ENCODE peak calls at places on chromosome 16, in eight cellular contexts. I is CD4-positive, alpha-beta T cell; S is IMR-90; M is stomach; O is cardiac muscle cell; Y is dorsolateral prefrontal cortex; J is A549; N is left ventricle myocardium inferior. U is an unnamed sample.

GRCh38 chr16:12729448-12729847 is 74.2 kb downstream of the CPPED1 start:
- DNase-seq in I (no peak), S (peak), M (no peak), O (peak), Y (no peak), J (no peak), N (no peak), U (no peak)

GRCh38 chr16:17206712-17207111 is 264.0 kb downstream of the XYLT1 start:
- DNase-seq in I (no peak), S (no peak), M (no peak), O (no peak), Y (no peak), J (no peak), N (no peak), U (no peak)

GRCh38 chr16:56409195-56409594 is 16.1 kb downstream of the AMFR start:
- DNase-seq in I (no peak), S (peak), M (no peak), O (peak), Y (no peak), J (peak), N (no peak), U (no peak)

GRCh38 chr16:79388396-79388795 is 212.1 kb downstream of the MAF start:
- DNase-seq in I (no peak), S (no peak), M (no peak), O (no peak), Y (no peak), J (no peak), N (no peak), U (no peak)

GRCh38 chr16:89822188-89823086 is 5.8 kb upstream of the SPIRE2 start:
- DNase-seq in I (no peak), S (no peak), M (no peak), O (no peak), Y (no peak), J (no peak), N (no peak), U (no peak)

GRCh38 chr16:78786635-78787034 is 687.2 kb downstream of the WWOX start:
- DNase-seq in I (no peak), S (no peak), M (no peak), O (no peak), Y (no peak), J (no peak), N (no peak), U (no peak)

GRCh38 chr16:85263214-85263613 is 150.9 kb upstream of the CIBAR2 start:
- DNase-seq in I (no peak), S (no peak), M (no peak), O (no peak), Y (no peak), J (no peak), N (no peak), U (no peak)

GRCh38 chr16:15906439-15906838 is 18.0 kb upstream of the CEP20 start:
- DNase-seq in I (no peak), S (no peak), M (no peak), O (no peak), Y (no peak), J (no peak), N (no peak), U (no peak)

GRCh38 chr16:46702030-46702429 is 12.6 kb downstream of the ORC6 start:
- DNase-seq in I (no peak), S (no peak), M (no peak), O (no peak), Y (no peak), J (no peak), N (no peak), U (no peak)

GRCh38 chr16:17718495-17718894 is 247.7 kb upstream of the XYLT1 start:
- DNase-seq in I (no peak), S (no peak), M (no peak), O (no peak), Y (no peak), J (no peak), N (no peak), U (no peak)

GRCh38 chr16:59878479-59878878 is 1144.4 kb upstream of the GOT2 start:
- DNase-seq in I (no peak), S (peak), M (peak), O (peak), Y (no peak), J (peak), N (no peak), U (no peak)

GRCh38 chr16:88387941-88388627 is 5.3 kb downstream of the ZNF469 start:
- DNase-seq in I (no peak), S (peak), M (peak), O (no peak), Y (peak), J (peak), N (peak), U (peak)

GRCh38 chr16:67842509-67843342 is 606 bp downstream of the THAP11 start:
- DNase-seq in I (peak), S (peak), M (peak), O (peak), Y (peak), J (no peak), N (peak), U (no peak)

GRCh38 chr16:15897834-15898254 is 9.4 kb upstream of the CEP20 start:
- DNase-seq in I (no peak), S (peak), M (no peak), O (no peak), Y (no peak), J (no peak), N (no peak), U (no peak)

GRCh38 chr16:79253100-79253631 is 347.4 kb downstream of the MAF start:
- DNase-seq in I (no peak), S (no peak), M (peak), O (no peak), Y (no peak), J (no peak), N (no peak), U (no peak)

GRCh38 chr16:15782573-15783365 is 74.1 kb downstream of the MYH11 start:
- DNase-seq in I (no peak), S (peak), M (no peak), O (no peak), Y (no peak), J (no peak), N (no peak), U (no peak)

GRCh38 chr16:35516551-35516950 is 2057.1 kb downstream of the TP53TG3F start:
- DNase-seq in I (no peak), S (no peak), M (no peak), O (no peak), Y (no peak), J (no peak), N (no peak), U (no peak)

GRCh38 chr16:57824880-57825279 is 22.6 kb upstream of the KIFC3 start:
- DNase-seq in I (no peak), S (no peak), M (no peak), O (no peak), Y (no peak), J (no peak), N (no peak), U (no peak)

GRCh38 chr16:57128787-57129389 is 36.5 kb downstream of the CPNE2 start:
- DNase-seq in I (peak), S (no peak), M (no peak), O (no peak), Y (no peak), J (no peak), N (no peak), U (no peak)

GRCh38 chr16:46691720-46692119 is 2.3 kb downstream of the ORC6 start:
- DNase-seq in I (no peak), S (peak), M (no peak), O (peak), Y (no peak), J (no peak), N (no peak), U (no peak)

GRCh38 chr16:78551487-78552085 is 452.1 kb downstream of the WWOX start:
- DNase-seq in I (no peak), S (no peak), M (no peak), O (no peak), Y (no peak), J (no peak), N (no peak), U (no peak)

GRCh38 chr16:58938856-58939255 is 204.7 kb upstream of the GOT2 start:
- DNase-seq in I (no peak), S (no peak), M (no peak), O (no peak), Y (no peak), J (no peak), N (no peak), U (no peak)

GRCh38 chr16:56944954-56945839 is 13.3 kb downstream of the HERPUD1 start:
- DNase-seq in I (no peak), S (peak), M (no peak), O (no peak), Y (no peak), J (no peak), N (no peak), U (no peak)

GRCh38 chr16:48374255-48374654 is 11.0 kb downstream of the SIAH1 start:
- DNase-seq in I (no peak), S (no peak), M (no peak), O (no peak), Y (no peak), J (no peak), N (no peak), U (no peak)

DNA sequence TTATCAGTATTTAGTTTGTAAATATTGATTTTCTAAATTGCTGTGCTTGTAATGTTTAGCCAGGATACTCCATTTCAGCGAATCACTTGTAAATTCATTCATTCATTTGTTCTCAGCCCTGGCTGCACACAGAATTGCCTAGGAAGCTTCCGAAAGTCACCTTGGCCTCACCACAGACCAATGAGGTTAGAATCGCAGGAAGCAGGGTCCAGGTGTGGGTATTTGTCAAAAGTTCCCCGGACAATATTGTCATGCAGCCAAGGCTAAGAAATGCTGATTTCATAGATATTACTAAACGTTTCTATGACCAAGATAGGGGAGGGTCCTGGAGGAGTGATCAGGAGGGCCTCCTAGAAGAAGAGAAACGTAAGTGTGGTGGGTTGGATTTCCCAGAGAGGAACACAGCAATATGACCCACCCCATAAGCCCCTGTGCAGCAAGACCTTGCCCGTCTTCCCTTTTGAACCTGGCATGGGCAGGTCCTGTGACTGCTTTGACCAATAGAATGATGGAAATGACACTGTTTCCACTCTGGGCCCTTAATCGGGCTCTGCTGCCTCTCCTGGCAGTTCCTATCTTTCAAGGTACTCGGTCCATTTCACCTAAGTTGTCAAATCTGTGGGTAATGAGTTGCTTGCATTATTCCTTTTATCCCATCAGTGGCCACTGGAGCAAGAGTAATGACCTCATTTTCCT is 238.7 kb downstream of the FOXL1 start:
- DNase-seq in I (no peak), S (no peak), M (no peak), O (no peak), Y (no peak), J (no peak), N (no peak), U (no peak)
- H3K27ac ChIP-seq in I (no peak), S (no peak), M (no peak), O (no peak), Y (no peak), J (no peak), N (no peak), U (no peak)

GRCh38 chr16:66516172-66516807 is 33.6 kb downstream of the TK2 start:
- DNase-seq in I (no peak), S (no peak), M (no peak), O (no peak), Y (no peak), J (no peak), N (no peak), U (no peak)
- H3K27ac ChIP-seq in I (peak), S (peak), M (peak), O (no peak), Y (peak), J (peak), N (peak), U (peak)

GRCh38 chr16:8183186-8184099 is 406.9 kb downstream of the TMEM114 start:
- DNase-seq in I (no peak), S (no peak), M (no peak), O (no peak), Y (no peak), J (no peak), N (no peak), U (no peak)
- H3K27ac ChIP-seq in I (no peak), S (no peak), M (no peak), O (no peak), Y (no peak), J (no peak), N (no peak), U (no peak)

DNA sequence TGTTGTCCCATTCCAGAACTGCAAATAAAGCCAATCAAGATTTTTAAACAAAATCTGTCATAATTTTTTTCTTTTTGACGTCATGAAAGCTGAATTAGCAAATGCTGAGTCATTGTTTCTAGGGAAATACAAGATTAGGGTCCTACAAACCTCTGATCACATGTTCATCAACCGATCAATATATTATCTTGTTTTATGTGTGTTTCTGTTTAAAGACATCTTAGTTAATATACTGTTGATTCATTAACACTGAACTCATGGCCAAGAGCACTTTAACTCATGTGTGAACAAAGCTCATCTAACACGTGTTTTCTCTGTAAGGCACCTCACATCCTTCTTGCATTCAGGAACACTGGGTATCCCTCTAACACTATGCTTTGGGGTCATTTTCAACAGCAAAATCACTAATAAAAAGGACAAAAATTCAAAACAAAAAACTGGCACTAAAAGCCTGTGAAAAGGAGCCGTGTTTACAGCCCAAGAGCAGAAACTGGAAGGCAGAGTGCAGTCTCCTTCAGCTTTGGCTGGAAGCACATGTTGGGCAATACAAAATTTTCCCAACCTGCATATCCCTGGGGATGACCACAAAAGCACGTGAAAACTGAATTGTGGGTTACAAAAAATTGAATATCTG is 102.5 kb downstream of the PARN start:
- DNase-seq in I (no peak), S (peak), M (no peak), O (peak), Y (no peak), J (no peak), N (no peak), U (no peak)
- H3K27ac ChIP-seq in I (no peak), S (peak), M (no peak), O (no peak), Y (no peak), J (peak), N (peak), U (no peak)

GRCh38 chr16:11232852-11233726 is 22.9 kb downstream of the SOCS1 start:
- DNase-seq in I (peak), S (no peak), M (peak), O (no peak), Y (no peak), J (no peak), N (no peak), U (no peak)

GRCh38 chr16:11229906-11230305 is 26.1 kb downstream of the SOCS1 start:
- DNase-seq in I (no peak), S (no peak), M (peak), O (no peak), Y (no peak), J (no peak), N (no peak), U (no peak)

GRCh38 chr16:11232302-11232851 is 23.6 kb downstream of the SOCS1 start:
- DNase-seq in I (no peak), S (no peak), M (no peak), O (no peak), Y (no peak), J (no peak), N (no peak), U (no peak)

GRCh38 chr16:11229432-11229831 is 26.6 kb downstream of the SOCS1 start:
- DNase-seq in I (no peak), S (no peak), M (no peak), O (no peak), Y (no peak), J (no peak), N (no peak), U (no peak)

DNA sequence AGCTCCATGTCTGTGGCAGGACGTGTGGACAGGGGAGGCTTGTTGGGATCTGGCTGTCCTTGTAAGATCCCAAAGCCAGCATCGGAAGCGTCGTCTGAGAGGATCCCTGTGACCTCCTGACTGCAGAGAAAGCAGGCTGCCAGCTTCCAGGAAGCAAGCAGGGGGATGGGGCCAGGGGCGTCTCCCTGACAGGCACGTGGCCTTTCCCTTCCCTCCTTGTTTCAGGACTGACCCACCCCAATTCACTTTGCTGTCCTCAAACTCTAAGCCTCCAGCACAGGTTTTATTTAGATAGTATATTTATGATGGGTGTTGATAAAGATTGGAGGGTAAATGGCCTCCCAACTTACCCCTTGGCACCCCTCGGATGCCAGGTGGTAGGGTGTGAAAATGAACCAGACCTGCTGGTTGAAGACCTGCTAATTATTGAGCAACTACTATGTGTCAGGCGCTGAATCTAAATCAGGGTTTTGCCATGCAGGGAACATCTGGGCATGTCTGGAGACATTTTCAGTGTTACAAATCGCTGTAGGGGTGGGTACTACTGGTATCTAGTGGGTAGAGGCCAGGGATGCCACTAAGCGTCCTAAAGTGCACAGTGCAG is 24.5 kb downstream of the SOCS1 start:
- DNase-seq in I (no peak), S (no peak), M (no peak), O (no peak), Y (no peak), J (no peak), N (no peak), U (no peak)
- H3K27ac ChIP-seq in I (no peak), S (no peak), M (peak), O (no peak), Y (no peak), J (no peak), N (no peak), U (no peak)

DNA sequence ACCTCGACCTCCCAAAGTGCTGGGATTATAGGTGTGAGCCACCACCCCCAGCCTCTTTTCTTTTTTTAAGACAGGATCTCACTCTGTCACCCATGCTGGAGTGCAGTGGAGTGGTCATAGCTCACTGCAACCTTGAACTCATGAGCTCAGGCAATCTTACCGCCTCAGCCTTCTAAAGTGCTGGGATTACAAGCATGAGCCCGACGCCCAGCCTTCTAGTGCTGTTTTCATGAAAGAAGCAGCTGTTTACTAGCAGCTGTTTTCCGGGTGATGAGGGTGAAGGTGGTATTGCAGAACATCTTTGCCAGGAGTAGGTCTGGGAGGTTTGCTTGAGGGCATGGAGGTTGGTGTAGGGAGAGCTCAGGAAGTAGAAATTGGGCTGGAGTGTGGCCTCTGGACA is 2.0 kb downstream of the ADCY7 start:
- DNase-seq in I (no peak), S (no peak), M (no peak), O (no peak), Y (no peak), J (no peak), N (no peak), U (no peak)
- H3K27ac ChIP-seq in I (peak), S (no peak), M (no peak), O (no peak), Y (no peak), J (no peak), N (no peak), U (no peak)

DNA sequence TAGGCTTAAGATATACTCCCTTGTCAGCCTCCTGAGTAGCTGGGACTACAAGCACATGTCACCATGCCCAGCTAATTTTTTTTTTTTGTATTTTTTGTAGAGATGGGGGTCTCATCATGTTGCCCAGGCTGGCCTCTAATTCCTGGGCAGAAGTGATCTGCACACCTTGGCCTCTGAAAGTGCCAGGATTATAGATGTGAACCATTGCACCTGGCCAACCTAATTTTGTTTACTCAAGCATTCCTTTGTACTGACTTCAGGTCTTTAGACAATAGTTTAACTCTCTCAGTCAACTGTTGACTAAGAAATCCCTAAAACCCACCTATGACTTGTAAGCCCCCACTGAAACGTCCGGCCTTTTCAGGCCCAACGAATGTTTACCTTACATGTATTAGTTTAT is 628.3 kb upstream of the CDH8 start:
- DNase-seq in I (no peak), S (no peak), M (no peak), O (no peak), Y (no peak), J (no peak), N (no peak), U (no peak)
- H3K27ac ChIP-seq in I (no peak), S (no peak), M (no peak), O (no peak), Y (no peak), J (no peak), N (no peak), U (no peak)

DNA sequence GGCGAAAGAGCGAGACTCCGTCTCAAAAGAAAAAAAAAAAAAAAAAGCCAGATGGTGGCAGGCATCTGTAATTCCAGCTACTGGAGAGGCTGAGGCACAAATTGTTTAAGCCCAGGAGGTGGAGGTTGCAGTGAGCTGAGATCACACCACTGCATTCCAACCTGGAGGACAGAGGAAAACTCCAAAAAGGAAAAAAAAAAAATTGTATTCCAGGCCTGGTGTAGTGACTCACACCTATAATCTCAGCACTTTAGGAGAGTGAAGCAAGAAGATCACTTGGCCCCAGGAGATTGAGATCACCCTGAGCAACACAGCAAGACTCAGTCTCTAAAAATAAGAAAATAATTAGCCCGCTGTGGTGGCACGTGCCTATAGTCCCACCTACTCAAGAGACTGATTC is 20.1 kb downstream of the HBQ1 start:
- DNase-seq in I (no peak), S (peak), M (no peak), O (peak), Y (no peak), J (no peak), N (no peak), U (no peak)
- H3K27ac ChIP-seq in I (no peak), S (no peak), M (no peak), O (no peak), Y (no peak), J (no peak), N (no peak), U (no peak)

U was measured in substantia nigra.